ENCODE peak calls at places on chromosomes 13 and 19, in nine cellular contexts. One of them, this sample, is unnamed.

GRCh38 chr13:50910483-50910805 is 853 bp downstream of the RNASEH2B start:
- DNase-seq in T-helper 1 cell: no peak
- DNase-seq in CD8-positive, alpha-beta memory T cell: no peak
- DNase-seq in activated CD4-positive, alpha-beta memory T cell treated with anti-CD3 and anti-CD28 coated beads for 36 hours: no peak
- DNase-seq in LoVo: peak
- DNase-seq in progenitor cell of endocrine pancreas: peak
- DNase-seq in amygdala: no peak
- DNase-seq in heart left ventricle: peak
- DNase-seq in adipocyte: peak
- DNase-seq in this sample: no peak

GRCh38 chr13:25920277-25920676 is 131.5 kb downstream of the SHISA2 start:
- DNase-seq in heart left ventricle: no peak
- DNase-seq in T-helper 1 cell: no peak
- DNase-seq in adipocyte: no peak
- DNase-seq in LoVo: no peak
- DNase-seq in progenitor cell of endocrine pancreas: no peak
- DNase-seq in CD8-positive, alpha-beta memory T cell: no peak
- DNase-seq in amygdala: no peak
- DNase-seq in activated CD4-positive, alpha-beta memory T cell treated with anti-CD3 and anti-CD28 coated beads for 36 hours: no peak
- DNase-seq in this sample: no peak

GRCh38 chr13:33230178-33230881 is 55.2 kb downstream of the STARD13 start:
- DNase-seq in LoVo: no peak
- DNase-seq in progenitor cell of endocrine pancreas: no peak
- DNase-seq in activated CD4-positive, alpha-beta memory T cell treated with anti-CD3 and anti-CD28 coated beads for 36 hours: no peak
- DNase-seq in CD8-positive, alpha-beta memory T cell: no peak
- DNase-seq in heart left ventricle: no peak
- DNase-seq in T-helper 1 cell: no peak
- DNase-seq in adipocyte: peak
- DNase-seq in amygdala: no peak
- DNase-seq in this sample: no peak

GRCh38 chr13:32850311-32851052 is 165.7 kb upstream of the KL start:
- DNase-seq in activated CD4-positive, alpha-beta memory T cell treated with anti-CD3 and anti-CD28 coated beads for 36 hours: no peak
- DNase-seq in adipocyte: peak
- DNase-seq in progenitor cell of endocrine pancreas: no peak
- DNase-seq in LoVo: no peak
- DNase-seq in T-helper 1 cell: no peak
- DNase-seq in amygdala: no peak
- DNase-seq in heart left ventricle: no peak
- DNase-seq in CD8-positive, alpha-beta memory T cell: no peak
- DNase-seq in this sample: no peak

GRCh38 chr13:40377783-40378182 is 288.7 kb downstream of the FOXO1 start:
- DNase-seq in activated CD4-positive, alpha-beta memory T cell treated with anti-CD3 and anti-CD28 coated beads for 36 hours: peak
- DNase-seq in adipocyte: no peak
- DNase-seq in amygdala: no peak
- DNase-seq in LoVo: no peak
- DNase-seq in CD8-positive, alpha-beta memory T cell: no peak
- DNase-seq in progenitor cell of endocrine pancreas: no peak
- DNase-seq in heart left ventricle: no peak
- DNase-seq in T-helper 1 cell: no peak
- DNase-seq in this sample: no peak

GRCh38 chr13:105991622-105992254 is 543.7 kb downstream of the EFNB2 start:
- DNase-seq in CD8-positive, alpha-beta memory T cell: no peak
- DNase-seq in heart left ventricle: no peak
- DNase-seq in adipocyte: peak
- DNase-seq in activated CD4-positive, alpha-beta memory T cell treated with anti-CD3 and anti-CD28 coated beads for 36 hours: no peak
- DNase-seq in progenitor cell of endocrine pancreas: no peak
- DNase-seq in amygdala: no peak
- DNase-seq in LoVo: no peak
- DNase-seq in T-helper 1 cell: no peak
- DNase-seq in this sample: no peak

GRCh38 chr19:54431255-54431838 is 16.1 kb downstream of the TTYH1 start:
- DNase-seq in T-helper 1 cell: no peak
- DNase-seq in amygdala: no peak
- DNase-seq in LoVo: peak
- DNase-seq in activated CD4-positive, alpha-beta memory T cell treated with anti-CD3 and anti-CD28 coated beads for 36 hours: no peak
- DNase-seq in progenitor cell of endocrine pancreas: no peak
- DNase-seq in heart left ventricle: peak
- DNase-seq in adipocyte: no peak
- DNase-seq in CD8-positive, alpha-beta memory T cell: no peak
- DNase-seq in this sample: no peak

GRCh38 chr19:37948362-37948761 is 41.4 kb downstream of the SIPA1L3 start:
- DNase-seq in heart left ventricle: no peak
- DNase-seq in LoVo: no peak
- DNase-seq in amygdala: no peak
- DNase-seq in activated CD4-positive, alpha-beta memory T cell treated with anti-CD3 and anti-CD28 coated beads for 36 hours: no peak
- DNase-seq in T-helper 1 cell: no peak
- DNase-seq in CD8-positive, alpha-beta memory T cell: no peak
- DNase-seq in progenitor cell of endocrine pancreas: no peak
- DNase-seq in adipocyte: no peak
- DNase-seq in this sample: no peak

GRCh38 chr19:41720103-41720502 is 11.7 kb downstream of the CEACAM5 start:
- DNase-seq in CD8-positive, alpha-beta memory T cell: no peak
- DNase-seq in adipocyte: no peak
- DNase-seq in amygdala: no peak
- DNase-seq in activated CD4-positive, alpha-beta memory T cell treated with anti-CD3 and anti-CD28 coated beads for 36 hours: no peak
- DNase-seq in T-helper 1 cell: no peak
- DNase-seq in progenitor cell of endocrine pancreas: no peak
- DNase-seq in LoVo: no peak
- DNase-seq in heart left ventricle: no peak
- DNase-seq in this sample: no peak

GRCh38 chr19:33804021-33804799 is 7.5 kb downstream of the KCTD15 start:
- DNase-seq in T-helper 1 cell: no peak
- DNase-seq in activated CD4-positive, alpha-beta memory T cell treated with anti-CD3 and anti-CD28 coated beads for 36 hours: no peak
- DNase-seq in progenitor cell of endocrine pancreas: no peak
- DNase-seq in amygdala: no peak
- DNase-seq in CD8-positive, alpha-beta memory T cell: no peak
- DNase-seq in LoVo: peak
- DNase-seq in adipocyte: peak
- DNase-seq in heart left ventricle: peak
- DNase-seq in this sample: no peak

GRCh38 chr19:49775742-49776370 is 9.1 kb downstream of the AP2A1 start:
- DNase-seq in progenitor cell of endocrine pancreas: no peak
- DNase-seq in amygdala: no peak
- DNase-seq in CD8-positive, alpha-beta memory T cell: no peak
- DNase-seq in adipocyte: no peak
- DNase-seq in activated CD4-positive, alpha-beta memory T cell treated with anti-CD3 and anti-CD28 coated beads for 36 hours: no peak
- DNase-seq in heart left ventricle: no peak
- DNase-seq in T-helper 1 cell: no peak
- DNase-seq in LoVo: no peak
- DNase-seq in this sample: no peak

GRCh38 chr13:94886191-94886590 is 173.8 kb upstream of the SOX21 start:
- DNase-seq in T-helper 1 cell: no peak
- DNase-seq in heart left ventricle: no peak
- DNase-seq in amygdala: no peak
- DNase-seq in LoVo: no peak
- DNase-seq in adipocyte: peak
- DNase-seq in CD8-positive, alpha-beta memory T cell: no peak
- DNase-seq in activated CD4-positive, alpha-beta memory T cell treated with anti-CD3 and anti-CD28 coated beads for 36 hours: no peak
- DNase-seq in progenitor cell of endocrine pancreas: no peak
- DNase-seq in this sample: no peak

GRCh38 chr19:49455729-49456128 is 2.7 kb downstream of the ALDH16A1 start:
- DNase-seq in progenitor cell of endocrine pancreas: no peak
- DNase-seq in activated CD4-positive, alpha-beta memory T cell treated with anti-CD3 and anti-CD28 coated beads for 36 hours: no peak
- DNase-seq in heart left ventricle: no peak
- DNase-seq in amygdala: no peak
- DNase-seq in adipocyte: peak
- DNase-seq in T-helper 1 cell: no peak
- DNase-seq in LoVo: no peak
- DNase-seq in CD8-positive, alpha-beta memory T cell: no peak
- DNase-seq in this sample: no peak

GRCh38 chr13:24087611-24088235 is 72.8 kb upstream of the SPATA13 start:
- DNase-seq in heart left ventricle: peak
- DNase-seq in LoVo: peak
- DNase-seq in progenitor cell of endocrine pancreas: no peak
- DNase-seq in amygdala: no peak
- DNase-seq in activated CD4-positive, alpha-beta memory T cell treated with anti-CD3 and anti-CD28 coated beads for 36 hours: no peak
- DNase-seq in CD8-positive, alpha-beta memory T cell: no peak
- DNase-seq in T-helper 1 cell: no peak
- DNase-seq in adipocyte: no peak
- DNase-seq in this sample: no peak

GRCh38 chr19:40089462-40089861 is 1.3 kb downstream of the ZNF780A start:
- DNase-seq in adipocyte: peak
- DNase-seq in amygdala: no peak
- DNase-seq in activated CD4-positive, alpha-beta memory T cell treated with anti-CD3 and anti-CD28 coated beads for 36 hours: no peak
- DNase-seq in heart left ventricle: no peak
- DNase-seq in T-helper 1 cell: no peak
- DNase-seq in CD8-positive, alpha-beta memory T cell: no peak
- DNase-seq in progenitor cell of endocrine pancreas: no peak
- DNase-seq in LoVo: no peak
- DNase-seq in this sample: peak

GRCh38 chr19:13042443-13043130 is 47.3 kb downstream of the NFIX start:
- DNase-seq in activated CD4-positive, alpha-beta memory T cell treated with anti-CD3 and anti-CD28 coated beads for 36 hours: no peak
- DNase-seq in T-helper 1 cell: no peak
- DNase-seq in amygdala: no peak
- DNase-seq in progenitor cell of endocrine pancreas: no peak
- DNase-seq in adipocyte: no peak
- DNase-seq in heart left ventricle: no peak
- DNase-seq in CD8-positive, alpha-beta memory T cell: no peak
- DNase-seq in LoVo: no peak
- DNase-seq in this sample: no peak

GRCh38 chr13:65505941-65506340 is 1724.2 kb downstream of the PCDH9 start:
- DNase-seq in T-helper 1 cell: no peak
- DNase-seq in CD8-positive, alpha-beta memory T cell: no peak
- DNase-seq in amygdala: no peak
- DNase-seq in activated CD4-positive, alpha-beta memory T cell treated with anti-CD3 and anti-CD28 coated beads for 36 hours: no peak
- DNase-seq in adipocyte: no peak
- DNase-seq in LoVo: no peak
- DNase-seq in progenitor cell of endocrine pancreas: no peak
- DNase-seq in heart left ventricle: no peak
- DNase-seq in this sample: no peak

GRCh38 chr13:94280357-94280756 is 199.1 kb downstream of the DCT start:
- DNase-seq in CD8-positive, alpha-beta memory T cell: no peak
- DNase-seq in activated CD4-positive, alpha-beta memory T cell treated with anti-CD3 and anti-CD28 coated beads for 36 hours: no peak
- DNase-seq in LoVo: no peak
- DNase-seq in progenitor cell of endocrine pancreas: no peak
- DNase-seq in adipocyte: peak
- DNase-seq in T-helper 1 cell: no peak
- DNase-seq in amygdala: no peak
- DNase-seq in heart left ventricle: no peak
- DNase-seq in this sample: no peak

GRCh38 chr19:48975947-48976847 is 11.1 kb downstream of the FTL start:
- DNase-seq in LoVo: no peak
- DNase-seq in heart left ventricle: no peak
- DNase-seq in progenitor cell of endocrine pancreas: no peak
- DNase-seq in adipocyte: no peak
- DNase-seq in amygdala: no peak
- DNase-seq in CD8-positive, alpha-beta memory T cell: no peak
- DNase-seq in activated CD4-positive, alpha-beta memory T cell treated with anti-CD3 and anti-CD28 coated beads for 36 hours: peak
- DNase-seq in T-helper 1 cell: no peak
- DNase-seq in this sample: peak

GRCh38 chr19:10820173-10820572 is 15.8 kb downstream of the TMED1 start:
- DNase-seq in heart left ventricle: peak
- DNase-seq in T-helper 1 cell: no peak
- DNase-seq in LoVo: peak
- DNase-seq in CD8-positive, alpha-beta memory T cell: no peak
- DNase-seq in activated CD4-positive, alpha-beta memory T cell treated with anti-CD3 and anti-CD28 coated beads for 36 hours: no peak
- DNase-seq in amygdala: no peak
- DNase-seq in adipocyte: no peak
- DNase-seq in progenitor cell of endocrine pancreas: no peak
- DNase-seq in this sample: no peak

GRCh38 chr19:31496076-31496475 is 146.8 kb upstream of the TSHZ3 start:
- DNase-seq in progenitor cell of endocrine pancreas: no peak
- DNase-seq in amygdala: no peak
- DNase-seq in LoVo: no peak
- DNase-seq in CD8-positive, alpha-beta memory T cell: no peak
- DNase-seq in adipocyte: no peak
- DNase-seq in activated CD4-positive, alpha-beta memory T cell treated with anti-CD3 and anti-CD28 coated beads for 36 hours: no peak
- DNase-seq in heart left ventricle: no peak
- DNase-seq in T-helper 1 cell: no peak
- DNase-seq in this sample: no peak

GRCh38 chr19:41607668-41608067 is 19.2 kb downstream of the CEACAM4 start:
- DNase-seq in activated CD4-positive, alpha-beta memory T cell treated with anti-CD3 and anti-CD28 coated beads for 36 hours: no peak
- DNase-seq in amygdala: no peak
- DNase-seq in T-helper 1 cell: no peak
- DNase-seq in LoVo: no peak
- DNase-seq in progenitor cell of endocrine pancreas: no peak
- DNase-seq in CD8-positive, alpha-beta memory T cell: no peak
- DNase-seq in adipocyte: no peak
- DNase-seq in heart left ventricle: no peak
- DNase-seq in this sample: no peak

GRCh38 chr19:4709440-4710280 is 14.0 kb downstream of the DPP9 start:
- DNase-seq in progenitor cell of endocrine pancreas: no peak
- DNase-seq in activated CD4-positive, alpha-beta memory T cell treated with anti-CD3 and anti-CD28 coated beads for 36 hours: no peak
- DNase-seq in adipocyte: no peak
- DNase-seq in amygdala: no peak
- DNase-seq in heart left ventricle: peak
- DNase-seq in CD8-positive, alpha-beta memory T cell: no peak
- DNase-seq in T-helper 1 cell: no peak
- DNase-seq in LoVo: no peak
- DNase-seq in this sample: no peak

GRCh38 chr13:24899601-24900000 is 135.6 kb downstream of the RNF17 start:
- DNase-seq in progenitor cell of endocrine pancreas: no peak
- DNase-seq in activated CD4-positive, alpha-beta memory T cell treated with anti-CD3 and anti-CD28 coated beads for 36 hours: no peak
- DNase-seq in heart left ventricle: no peak
- DNase-seq in CD8-positive, alpha-beta memory T cell: no peak
- DNase-seq in amygdala: no peak
- DNase-seq in LoVo: no peak
- DNase-seq in adipocyte: no peak
- DNase-seq in T-helper 1 cell: no peak
- DNase-seq in this sample: no peak

GRCh38 chr19:7673995-7674667 is 2.8 kb upstream of the MCEMP1 start:
- DNase-seq in amygdala: peak
- DNase-seq in CD8-positive, alpha-beta memory T cell: no peak
- DNase-seq in activated CD4-positive, alpha-beta memory T cell treated with anti-CD3 and anti-CD28 coated beads for 36 hours: peak
- DNase-seq in adipocyte: peak
- DNase-seq in heart left ventricle: peak
- DNase-seq in T-helper 1 cell: no peak
- DNase-seq in progenitor cell of endocrine pancreas: no peak
- DNase-seq in LoVo: peak
- DNase-seq in this sample: peak

This sample was measured in retina.